ENCODE peak calls at places on chromosomes 12 and 14, in six cellular contexts. C is cardiac muscle cell, K is sigmoid colon, G is omental fat pad, R is GM13976, D is GM20000. B is an unnamed sample.

GRCh38 chr12:58583541-58583940 is 336.8 kb downstream of the LRIG3 start:
- DNase-seq in K (no peak), D (no peak), G (no peak), C (no peak), R (no peak), B (no peak)

GRCh38 chr12:130764475-130765185 is 48.5 kb upstream of the RIMBP2 start:
- DNase-seq in D (no peak), G (no peak), R (no peak), K (peak; percentile 28), C (peak; percentile 31), B (peak; percentile 30)

GRCh38 chr14:100286484-100287191 is 19.6 kb downstream of the SLC25A29 start:
- DNase-seq in G (no peak), K (no peak), D (no peak), C (no peak), R (no peak), B (no peak)

GRCh38 chr14:30706704-30707103 is 84.6 kb downstream of the SCFD1 start:
- DNase-seq in C (no peak), G (no peak), K (no peak), R (no peak), D (no peak), B (no peak)

GRCh38 chr12:21656931-21657335 is 709 bp downstream of the LDHB start:
- DNase-seq in D (peak; percentile 36), G (no peak), K (peak; percentile 71), R (no peak), C (peak; percentile 53), B (peak; percentile 19)

GRCh38 chr12:98743362-98743953 is 98.4 kb downstream of the APAF1 start:
- DNase-seq in C (peak; percentile 48), D (peak; percentile 58), K (no peak), R (peak; percentile 47), G (no peak), B (peak; percentile 69)

GRCh38 chr14:71139058-71139946 is 232.0 kb downstream of the PCNX1 start:
- DNase-seq in C (peak; percentile 66), K (no peak), G (peak; percentile 37), D (peak; percentile 65), R (peak; percentile 79), B (peak; percentile 60)

GRCh38 chr12:12156116-12156515 is 85.4 kb downstream of the BCL2L14 start:
- DNase-seq in G (no peak), K (no peak), R (no peak), D (no peak), C (no peak), B (no peak)

GRCh38 chr12:70002912-70003255 is 177.9 kb downstream of the MYRFL start:
- DNase-seq in R (no peak), K (no peak), G (no peak), D (no peak), C (no peak), B (no peak)

GRCh38 chr12:14982986-14983385 is 10.1 kb downstream of the PDE6H start:
- DNase-seq in R (no peak), D (no peak), K (no peak), C (no peak), G (no peak), B (no peak)

GRCh38 chr12:78683031-78683430 is 181.5 kb upstream of the SYT1 start:
- DNase-seq in R (no peak), G (no peak), K (no peak), C (no peak), D (no peak), B (no peak)

GRCh38 chr12:71636704-71637115 is 26.9 kb downstream of the ZFC3H1 start:
- DNase-seq in G (no peak), C (peak; percentile 85), R (peak; percentile 47), D (peak; percentile 33), K (no peak), B (peak; percentile 22)

GRCh38 chr12:22518998-22519397 is 25.3 kb downstream of the C2CD5 start:
- DNase-seq in K (no peak), R (no peak), D (no peak), G (no peak), C (no peak), B (no peak)

GRCh38 chr14:75800792-75801191 is 139.7 kb downstream of the TTLL5 start:
- DNase-seq in C (no peak), K (no peak), R (no peak), D (no peak), G (no peak), B (no peak)

DNA sequence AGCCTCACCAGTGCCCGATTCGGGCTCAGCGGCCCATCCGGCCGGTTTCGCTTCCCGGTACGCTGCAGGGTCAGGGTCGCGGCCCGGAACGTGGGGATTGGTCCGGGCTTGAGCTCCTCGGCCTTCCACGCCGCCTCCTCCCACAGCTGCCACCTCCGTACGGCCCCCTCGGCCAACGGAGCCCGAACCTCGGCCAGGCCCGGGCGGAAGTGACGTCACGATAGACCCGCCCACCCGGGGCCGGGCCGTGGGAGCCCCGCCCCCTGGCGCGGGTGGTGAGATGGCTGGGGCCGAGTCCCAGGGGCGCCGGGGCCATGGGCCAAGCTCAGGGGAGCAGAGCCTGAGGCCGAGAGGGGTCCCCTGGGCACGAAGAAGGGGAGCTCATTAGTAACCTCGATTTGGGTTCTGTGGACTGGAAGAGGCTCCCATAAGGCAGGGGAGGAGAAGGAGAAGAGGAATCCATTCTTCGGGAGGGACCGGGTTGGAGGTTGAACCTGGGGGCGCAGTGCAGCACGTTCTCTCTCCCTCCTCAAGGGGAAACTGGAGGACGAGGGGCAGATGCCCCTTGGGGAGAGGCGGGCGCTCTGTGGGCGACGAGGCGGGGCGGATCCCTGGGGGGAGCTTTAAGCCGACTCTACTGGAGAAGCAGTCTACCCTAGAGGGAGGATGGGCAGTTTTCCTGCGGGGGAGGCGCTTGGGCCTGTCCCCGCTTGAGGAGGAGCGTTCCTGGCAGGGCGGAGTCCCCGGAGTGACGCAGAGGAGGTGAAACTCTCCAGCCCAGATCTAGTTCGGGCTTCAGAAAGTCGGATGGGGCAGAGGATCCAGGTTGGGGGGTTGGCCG is at the start of gene MLF2:
- DNase-seq in R (peak; percentile 99), D (peak; percentile 98), K (peak; percentile 100), C (peak; percentile 96), G (peak; percentile 89), B (peak; percentile 99)
- TF ChIP-seq CTCF in R (peak; percentile 90), D (peak; percentile 94), K (no peak), C (no peak), G (no peak), B (peak; percentile 87)

DNA sequence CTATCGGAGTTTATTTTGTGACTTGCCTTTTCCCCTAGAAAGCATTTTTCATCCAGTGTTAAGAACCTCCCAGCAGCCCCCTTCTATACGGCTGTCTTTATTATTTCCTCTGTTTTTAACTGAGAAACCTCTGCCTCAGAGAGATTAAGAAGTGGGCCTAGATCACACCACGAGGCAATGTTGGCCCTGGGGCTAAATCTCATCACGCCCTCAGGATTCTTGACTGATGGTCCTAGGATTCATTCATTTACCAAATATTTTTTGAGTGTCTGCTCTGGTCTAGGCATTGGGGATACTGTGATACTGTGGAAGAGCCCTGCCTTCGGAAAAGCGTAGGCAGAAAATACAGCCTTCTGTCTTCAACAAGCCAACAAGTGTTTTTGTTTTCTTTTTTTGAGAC is 42.1 kb downstream of the C14orf132 start:
- DNase-seq in C (no peak), D (no peak), R (no peak), K (peak; percentile 17), G (no peak), B (no peak)
- TF ChIP-seq CTCF in C (no peak), D (no peak), R (no peak), K (no peak), G (no peak), B (no peak)

GRCh38 chr14:93337143-93337753 is 4.4 kb upstream of the BTBD7 start:
- DNase-seq in K (no peak), G (no peak), C (no peak), D (no peak), R (no peak), B (no peak)
- TF ChIP-seq CTCF in K (no peak), G (no peak), C (no peak), D (no peak), R (peak; percentile 14), B (no peak)

DNA sequence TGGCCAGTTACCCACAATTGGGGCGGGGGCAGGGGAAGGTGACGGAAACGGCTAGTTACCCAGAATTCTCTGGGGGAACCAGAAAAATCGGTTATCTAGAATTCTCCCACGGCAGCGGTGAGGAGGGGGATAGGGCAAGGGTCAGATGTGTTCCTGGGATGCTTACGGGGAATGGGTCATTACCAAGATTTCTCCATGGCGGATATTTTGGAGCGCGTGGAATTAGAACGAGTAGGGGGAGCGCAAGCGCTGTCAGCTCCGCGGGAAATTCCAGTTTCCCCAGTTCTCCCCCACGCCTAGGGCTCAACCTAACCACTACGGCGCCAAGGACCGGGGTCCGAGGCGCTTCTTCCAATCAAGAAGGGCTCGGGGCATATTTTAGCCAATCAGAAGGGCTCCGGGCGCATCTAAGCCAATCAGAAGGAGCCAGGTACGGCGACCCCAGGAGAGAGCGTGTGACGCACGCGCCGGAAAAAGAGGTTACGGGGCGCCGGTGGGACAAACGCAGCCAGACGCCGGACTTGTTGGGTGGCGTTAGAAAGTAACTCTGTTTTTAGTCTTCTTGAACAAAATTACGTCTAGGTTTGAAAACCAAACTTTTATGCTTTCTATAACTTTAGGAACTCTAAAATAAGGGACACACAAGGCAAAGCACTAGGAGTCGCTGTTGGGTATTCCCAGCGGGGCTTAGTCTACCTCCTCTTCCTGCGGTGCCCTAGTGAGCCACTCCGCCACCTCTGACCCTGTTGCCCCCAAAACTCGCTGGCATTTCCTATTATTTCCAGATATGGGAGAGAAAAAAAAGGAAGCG is at the start of gene PAN2:
- DNase-seq in G (peak; percentile 87), D (peak; percentile 94), C (peak; percentile 95), R (peak; percentile 97), K (peak; percentile 99), B (peak; percentile 84)
- TF ChIP-seq CTCF in G (no peak), D (no peak), C (peak; percentile 67), R (peak; percentile 32), K (peak; percentile 40), B (peak; percentile 62)

GRCh38 chr12:84624601-84625000 is 288.0 kb downstream of the SLC6A15 start:
- DNase-seq in G (no peak), R (no peak), C (no peak), D (no peak), K (no peak), B (no peak)

DNA sequence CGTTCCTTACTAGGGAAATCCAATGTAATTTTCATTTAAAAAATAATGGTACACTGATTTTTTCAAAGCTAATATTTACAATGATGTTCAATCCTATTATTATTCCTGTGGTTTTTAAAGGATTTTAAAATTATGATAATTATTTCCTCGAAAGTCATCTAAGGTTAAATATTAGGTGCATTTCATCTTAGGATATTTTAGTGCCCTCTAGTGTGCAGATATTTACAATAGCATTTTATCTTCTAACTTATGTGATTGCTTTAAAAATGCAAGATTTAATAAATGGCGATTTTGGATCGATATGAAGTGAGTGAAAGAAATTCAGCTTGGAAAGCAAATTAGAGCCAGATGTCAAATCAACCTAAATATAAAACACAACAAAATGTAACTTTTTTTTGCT is 293.5 kb downstream of the SLC6A15 start:
- DNase-seq in G (no peak), D (no peak), K (no peak), R (no peak), C (no peak), B (no peak)
- TF ChIP-seq CTCF in G (no peak), D (no peak), K (no peak), R (no peak), C (peak; percentile 11), B (peak; percentile 18)

DNA sequence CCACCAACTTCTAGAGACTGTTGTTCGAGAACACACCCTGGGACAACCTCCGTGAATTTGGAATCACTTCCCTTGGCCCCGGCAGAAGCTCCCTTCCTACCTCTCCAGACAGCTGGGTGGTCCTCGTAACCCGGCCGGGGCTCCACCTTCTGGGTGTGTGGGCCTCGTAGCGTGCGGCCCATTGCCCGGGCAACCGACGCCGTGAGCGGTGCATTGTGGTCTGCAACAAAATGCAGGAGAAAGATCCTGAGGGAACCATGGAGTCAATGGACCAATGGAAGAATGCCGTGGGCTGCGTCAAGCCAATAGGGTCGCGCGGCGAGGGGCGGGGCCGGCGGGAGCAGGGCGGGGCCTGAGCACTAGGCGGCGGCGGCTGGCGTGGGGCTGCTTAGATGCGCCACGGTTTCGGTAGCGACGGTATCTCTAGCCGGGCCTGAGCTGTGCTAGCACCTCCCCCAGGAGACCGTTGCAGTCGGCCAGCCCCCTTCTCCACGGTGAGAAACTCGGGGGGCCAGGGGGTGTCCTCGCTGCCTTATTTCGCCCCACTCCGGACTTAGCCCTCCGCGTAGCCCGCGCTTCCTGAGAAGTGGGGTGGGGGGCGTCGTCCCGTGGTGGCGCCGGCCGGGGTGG is at the start of gene DYNLL1:
- DNase-seq in G (peak; percentile 97), R (peak; percentile 99), K (peak; percentile 98), C (peak; percentile 98), D (peak; percentile 97), B (peak; percentile 98)
- TF ChIP-seq CTCF in G (no peak), R (no peak), K (no peak), C (no peak), D (no peak), B (no peak)